ENCODE peak calls at places on chromosomes 4 and X, in five cellular contexts. W is fibroblast of lung, M is neuronal stem cell, C is HepG2, E is OCI-LY7. P is an unnamed sample.

GRCh38 chr4:57499786-57500185 is 389.6 kb upstream of the IGFBP7 start:
- DNase-seq in W (peak), E (no peak), M (no peak), C (peak), P (peak)

GRCh38 chr4:95838192-95838591 is 1.7 kb upstream of the PDHA2 start:
- DNase-seq in C (no peak), W (no peak), E (no peak), M (no peak), P (no peak)

GRCh38 chr4:163866728-163867313 is 372.3 kb downstream of the TMA16 start:
- DNase-seq in M (no peak), C (no peak), W (peak), E (no peak), P (peak)

GRCh38 chrX:119118780-119119395 is 8.7 kb downstream of the KIAA1210 start:
- DNase-seq in C (peak), E (peak), M (peak), W (peak), P (peak)

GRCh38 chr4:44848466-44848865 is 122.1 kb upstream of the GNPDA2 start:
- DNase-seq in E (no peak), C (no peak), M (no peak), W (no peak), P (no peak)

GRCh38 chr4:54661686-54662085 is 3.9 kb downstream of the KIT start:
- DNase-seq in M (no peak), W (peak), E (no peak), C (no peak), P (peak)

GRCh38 chr4:100838286-100838685 is 320.5 kb upstream of the EMCN start:
- DNase-seq in W (no peak), M (no peak), C (no peak), E (no peak), P (no peak)

GRCh38 chr4:25787891-25788331 is 74.9 kb downstream of the SEL1L3 start:
- DNase-seq in E (no peak), M (no peak), W (peak), C (peak), P (peak)

GRCh38 chr4:159006202-159006601 is 96.7 kb upstream of the RAPGEF2 start:
- DNase-seq in C (peak), M (no peak), E (no peak), W (peak), P (peak)

GRCh38 chrX:38513087-38513742 is 48.1 kb upstream of the TSPAN7 start:
- DNase-seq in E (no peak), W (no peak), C (peak), M (no peak), P (no peak)

GRCh38 chrX:29145316-29145715 is 558.1 kb downstream of the IL1RAPL1 start:
- DNase-seq in E (no peak), C (no peak), M (no peak), W (peak), P (peak)

GRCh38 chr4:8618961-8619720 is 26.6 kb downstream of the CPZ start:
- DNase-seq in C (no peak), M (no peak), W (no peak), E (no peak), P (no peak)

GRCh38 chrX:67693928-67694327 is 150.1 kb downstream of the AR start:
- DNase-seq in M (no peak), E (no peak), W (peak), C (no peak), P (peak)

GRCh38 chr4:128812360-128812958 is 3.0 kb downstream of the JADE1 start:
- DNase-seq in E (peak), M (peak), C (peak), W (peak), P (peak)

GRCh38 chrX:39883664-39884063 is 214.1 kb downstream of the BCOR start:
- DNase-seq in E (no peak), M (no peak), C (no peak), W (no peak), P (no peak)

GRCh38 chrX:20354505-20354904 is 87.8 kb upstream of the RPS6KA3 start:
- DNase-seq in W (no peak), E (no peak), C (no peak), M (no peak), P (no peak)

GRCh38 chrX:83845397-83845796 is 15.5 kb upstream of the CYLC1 start:
- DNase-seq in C (peak), W (peak), E (peak), M (peak), P (peak)

GRCh38 chr4:95170176-95170575 is 378.6 kb downstream of the UNC5C start:
- DNase-seq in C (no peak), M (no peak), W (no peak), E (no peak), P (no peak)

GRCh38 chrX:140164383-140164782 is 199.1 kb upstream of the CXorf66 start:
- DNase-seq in M (no peak), C (no peak), E (no peak), W (no peak), P (no peak)

GRCh38 chrX:140163376-140164159 is 198.2 kb upstream of the CXorf66 start:
- DNase-seq in M (no peak), W (peak), E (no peak), C (no peak), P (peak)

GRCh38 chrX:140165849-140166248 is 200.5 kb upstream of the CXorf66 start:
- DNase-seq in M (no peak), C (no peak), W (no peak), E (no peak), P (no peak)
- H2AFZ ChIP-seq in M (no peak), C (no peak), W (no peak), E (no peak), P (no peak)

DNA sequence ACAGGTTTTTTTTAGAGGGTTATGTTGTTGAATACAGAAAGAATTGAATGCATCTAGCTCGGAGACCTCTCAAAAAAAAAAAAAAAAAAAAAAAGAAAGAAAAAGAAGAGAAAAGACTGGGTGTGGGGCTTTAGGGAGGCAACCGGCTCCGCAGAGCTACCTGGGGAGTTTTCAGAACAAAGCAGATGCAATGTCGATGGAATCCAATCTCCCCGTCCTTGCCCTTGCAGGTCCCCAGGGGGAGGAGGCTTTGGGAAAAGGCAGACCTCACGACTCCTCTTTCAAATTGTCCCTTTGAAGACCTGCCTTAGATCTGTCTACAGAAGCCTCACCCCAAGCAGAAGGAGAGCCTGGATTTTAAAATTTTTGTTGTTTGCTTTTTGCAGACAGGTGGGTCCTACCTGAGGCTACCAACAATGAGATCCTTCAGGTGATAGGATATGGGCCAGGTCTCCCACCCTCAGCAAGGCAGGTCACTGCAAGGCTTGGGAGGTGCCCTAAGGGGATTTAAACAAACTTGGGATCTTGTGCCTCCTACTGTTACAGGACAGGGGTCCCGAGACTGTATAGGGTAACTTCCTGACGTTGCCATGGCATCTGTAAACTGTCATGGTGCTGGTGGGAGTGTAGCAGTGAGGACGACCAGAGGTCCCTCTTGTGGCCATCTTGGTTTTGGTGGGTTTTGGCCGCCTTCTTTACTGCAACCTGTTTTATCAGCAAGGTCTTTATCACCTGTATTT is 75.2 kb upstream of the PRKX start:
- DNase-seq in W (no peak), M (no peak), C (no peak), E (no peak), P (no peak)
- H3K4me2 ChIP-seq in W (no peak), M (no peak), C (no peak), E (no peak), P (no peak)

GRCh38 chrX:111123606-111124179 is 27.7 kb downstream of the PAK3 start:
- DNase-seq in E (no peak), C (no peak), W (no peak), M (no peak), P (no peak)
- H2AFZ ChIP-seq in E (no peak), C (no peak), W (no peak), M (no peak), P (no peak)

GRCh38 chr4:140091305-140091704 is 62.7 kb downstream of the MAML3 start:
- DNase-seq in C (no peak), W (no peak), E (no peak), M (no peak), P (no peak)
- H3K4me2 ChIP-seq in C (no peak), W (no peak), E (no peak), M (no peak), P (peak)

P was measured in astrocyte.